ENCODE peak calls at places on chromosomes 4 and X, in seven cellular contexts. V is HepG2, I is H1, P is K562, B is mesenchymal stem cell, L is astrocyte, U is GM23338. N is an unnamed sample.

GRCh38 chrX:10554612-10555270 is 65.6 kb downstream of the MID1 start:
- DNase-seq in V (peak; percentile 4), I (no peak), P (no peak), B (peak; percentile 23), L (no peak), U (no peak), N (no peak)

GRCh38 chr4:37953620-37954325 is 6.4 kb upstream of the PTTG2 start:
- DNase-seq in V (peak; percentile 18), I (no peak), P (peak; percentile 21), B (peak; percentile 84), L (peak; percentile 80), U (no peak), N (no peak)

GRCh38 chrX:30971761-30972603 is 82.9 kb upstream of the TAB3 start:
- DNase-seq in V (peak; percentile 53), I (peak; percentile 1), P (peak; percentile 39), B (peak; percentile 29), L (peak; percentile 18), U (peak; percentile 51), N (peak; percentile 8)

GRCh38 chr4:140305053-140305452 is 68.4 kb upstream of the SCOC start:
- DNase-seq in V (no peak), I (no peak), P (no peak), B (no peak), L (peak; percentile 8), U (no peak), N (no peak)

GRCh38 chrX:151776113-151776790 is 41.7 kb downstream of the CNGA2 start:
- DNase-seq in V (no peak), I (no peak), P (no peak), B (no peak), L (no peak), U (peak; percentile 11), N (no peak)

GRCh38 chrX:14027511-14028019 is 2.1 kb downstream of the GEMIN8 start:
- DNase-seq in V (peak; percentile 1), I (no peak), P (peak; percentile 9), B (peak; percentile 22), L (peak; percentile 86), U (no peak), N (no peak)

GRCh38 chrX:112687189-112687691 is 7.5 kb upstream of the LHFPL1 start:
- DNase-seq in V (no peak), I (no peak), P (no peak), B (peak; percentile 28), L (peak; percentile 14), U (no peak), N (no peak)

GRCh38 chrX:119606508-119607389 is 525 bp upstream of the NKRF start:
- DNase-seq in V (no peak), I (no peak), P (no peak), B (no peak), L (peak; percentile 34), U (no peak), N (no peak)

GRCh38 chr4:142095886-142096605 is 459.7 kb downstream of the IL15 start:
- DNase-seq in V (no peak), I (no peak), P (no peak), B (peak; percentile 41), L (peak; percentile 98), U (no peak), N (no peak)

GRCh38 chr4:119025916-119026661 is 109.5 kb upstream of the MYOZ2 start:
- DNase-seq in V (no peak), I (no peak), P (no peak), B (peak; percentile 92), L (peak; percentile 92), U (no peak), N (no peak)

GRCh38 chr4:112817933-112818921 is 181.3 kb downstream of the LARP7 start:
- DNase-seq in V (peak; percentile 7), I (peak; percentile 78), P (peak; percentile 7), B (peak; percentile 98), L (peak; percentile 86), U (peak; percentile 90), N (no peak)

GRCh38 chrX:117653396-117653795 is 463.2 kb downstream of the KLHL13 start:
- DNase-seq in V (no peak), I (no peak), P (no peak), B (no peak), L (no peak), U (no peak), N (no peak)

GRCh38 chr4:129140521-129140920 is 44.6 kb downstream of the C4orf33 start:
- DNase-seq in V (no peak), I (no peak), P (no peak), B (no peak), L (no peak), U (no peak), N (no peak)

GRCh38 chrX:139759637-139760036 is 51.7 kb upstream of the MCF2 start:
- DNase-seq in V (no peak), I (no peak), P (peak; percentile 15), B (peak; percentile 27), L (no peak), U (peak; percentile 62), N (no peak)

GRCh38 chrX:71540801-71541545 is 8.1 kb downstream of the OGT start:
- DNase-seq in V (no peak), I (no peak), P (no peak), B (no peak), L (no peak), U (no peak), N (no peak)

DNA sequence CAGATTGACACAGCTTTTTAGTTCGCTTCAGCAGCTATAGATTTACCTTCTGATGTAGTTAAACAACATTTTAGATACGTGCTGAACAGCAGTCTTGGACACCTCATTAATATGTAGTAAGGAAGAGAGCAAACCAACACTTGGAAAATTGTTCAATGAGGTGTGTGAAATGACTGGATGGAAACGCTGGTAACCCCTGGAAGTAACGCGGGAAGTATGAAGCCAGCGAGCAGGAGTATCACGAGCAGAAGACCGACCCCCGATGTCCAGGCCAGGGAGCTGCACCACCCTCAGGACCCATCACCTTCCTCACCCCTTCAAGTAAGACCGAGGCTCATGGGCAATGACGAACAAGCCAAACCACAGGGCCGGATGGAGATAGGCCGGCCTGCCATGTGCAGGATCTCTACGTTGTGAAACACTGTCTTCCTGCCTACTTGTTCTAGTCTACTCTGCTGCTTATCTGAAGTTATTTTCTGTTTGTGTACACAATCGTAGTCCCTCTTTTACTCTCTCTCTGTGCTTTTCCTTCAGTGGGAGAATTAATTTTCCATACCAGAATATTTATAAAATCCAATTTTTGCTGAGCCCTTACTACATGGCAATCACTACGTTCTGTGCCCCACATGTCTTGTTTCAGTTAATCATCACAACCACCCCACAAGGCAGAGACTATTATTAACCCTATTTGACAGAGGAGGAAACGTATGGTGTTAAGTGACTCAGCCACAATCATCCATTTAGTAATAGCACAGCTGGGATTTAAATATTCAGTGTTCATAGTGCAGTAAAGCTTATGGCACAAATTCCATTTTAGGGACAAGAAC is 221.7 kb downstream of the APBB2 start:
- DNase-seq in V (no peak), I (no peak), P (no peak), B (peak; percentile 94), L (peak; percentile 87), U (no peak), N (no peak)
- H3K4me1 ChIP-seq in V (peaks cover 26% of the 10 kb centered on the region), I (no peaks in the 10 kb centered on the region), P (no peaks in the 10 kb centered on the region), B (peaks cover 15% of the 10 kb centered on the region), L (peaks cover 48% of the 10 kb centered on the region), U (peaks cover 7% of the 10 kb centered on the region), N (no peaks in the 10 kb centered on the region)

GRCh38 chr4:54909964-54910363 is 215.4 kb downstream of the KDR start:
- DNase-seq in V (no peak), I (no peak), P (no peak), B (no peak), L (no peak), U (no peak), N (no peak)

GRCh38 chr4:54912155-54912554 is 213.2 kb downstream of the KDR start:
- DNase-seq in V (no peak), I (no peak), P (no peak), B (no peak), L (no peak), U (no peak), N (no peak)

GRCh38 chr4:54904953-54905352 is 220.4 kb downstream of the KDR start:
- DNase-seq in V (no peak), I (no peak), P (no peak), B (no peak), L (no peak), U (no peak), N (no peak)

GRCh38 chr4:54913751-54914526 is 211.5 kb downstream of the KDR start:
- DNase-seq in V (peak; percentile 12), I (no peak), P (no peak), B (peak; percentile 26), L (no peak), U (no peak), N (no peak)

GRCh38 chr4:54908744-54909143 is 216.7 kb downstream of the KDR start:
- DNase-seq in V (no peak), I (no peak), P (no peak), B (peak; percentile 40), L (no peak), U (no peak), N (peak; percentile 6)
- H3K4me2 ChIP-seq in V (no peak overlapping the region), I (no peak overlapping the region), P (no peak overlapping the region), B (no peak overlapping the region), L (no peak overlapping the region), U (no peak overlapping the region), N (no peak overlapping the region)

DNA sequence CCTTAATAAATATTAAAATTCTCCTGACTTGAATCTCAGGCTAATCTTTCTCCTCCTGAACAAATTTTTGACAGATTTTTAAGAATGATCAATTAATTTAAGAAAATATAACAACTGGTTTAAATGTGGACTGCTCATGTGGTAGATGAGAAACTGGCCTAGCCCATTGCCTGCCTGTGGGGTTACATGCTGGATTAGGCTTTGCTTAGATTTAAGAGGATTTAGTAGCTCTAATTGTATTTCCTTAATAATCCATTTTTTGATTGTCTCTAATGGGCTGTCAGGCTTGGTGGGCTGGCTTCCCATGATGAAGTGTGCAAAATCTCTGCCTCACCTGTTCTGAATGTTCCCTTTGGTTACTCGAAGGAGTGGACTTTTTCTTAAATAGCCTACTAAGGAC is 27.8 kb upstream of the LIMCH1 start:
- DNase-seq in V (no peak), I (no peak), P (no peak), B (no peak), L (no peak), U (no peak), N (no peak)
- H2AFZ ChIP-seq in V (no peak overlapping the region), I (no peak overlapping the region), P (no peak overlapping the region), B (no peak overlapping the region), L (no peak overlapping the region), U (no peak overlapping the region), N (no peak overlapping the region)

GRCh38 chr4:57073559-57073958 is 36.6 kb downstream of the IGFBP7 start:
- DNase-seq in V (no peak), I (no peak), P (no peak), B (no peak), L (no peak), U (no peak), N (no peak)

GRCh38 chr4:57076646-57077045 is 33.5 kb downstream of the IGFBP7 start:
- DNase-seq in V (no peak), I (no peak), P (no peak), B (no peak), L (no peak), U (no peak), N (no peak)

GRCh38 chr4:57075353-57075752 is 34.8 kb downstream of the IGFBP7 start:
- DNase-seq in V (no peak), I (no peak), P (no peak), B (no peak), L (no peak), U (no peak), N (no peak)

GRCh38 chr4:57077550-57078311 is 32.5 kb downstream of the IGFBP7 start:
- DNase-seq in V (peak; percentile 50), I (no peak), P (no peak), B (peak; percentile 63), L (peak; percentile 93), U (peak; percentile 84), N (no peak)

DNA sequence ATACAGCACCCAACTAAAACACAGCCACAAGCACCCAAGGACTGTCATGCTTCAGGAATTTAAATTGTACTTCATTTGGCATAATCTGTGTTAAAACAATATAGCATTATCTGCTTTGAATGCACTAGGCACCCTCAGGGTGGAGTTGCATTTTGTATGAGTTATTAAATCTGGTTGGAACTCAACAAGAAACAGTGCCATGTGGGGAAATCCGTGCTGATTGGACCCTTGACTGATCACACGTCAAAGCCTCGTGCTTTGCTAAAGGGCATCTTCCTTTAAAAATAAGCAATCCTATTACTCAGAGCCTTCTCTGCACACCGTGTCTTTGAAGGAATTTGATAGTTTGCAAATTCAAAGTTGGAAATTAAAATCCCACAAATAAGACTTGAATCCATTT is 35.4 kb downstream of the IGFBP7 start:
- DNase-seq in V (no peak), I (no peak), P (no peak), B (no peak), L (peak; percentile 86), U (no peak), N (no peak)
- H3K4me1 ChIP-seq in V (peaks cover 20% of the 10 kb centered on the region), I (peaks cover 5% of the 10 kb centered on the region), P (no peaks in the 10 kb centered on the region), B (peaks cover 18% of the 10 kb centered on the region), L (peaks cover 60% of the 10 kb centered on the region), U (peaks cover 18% of the 10 kb centered on the region), N (no peaks in the 10 kb centered on the region)